ENCODE peak calls at places on chromosomes 7 and 10, in ten cellular contexts. U is GM12878, B is PC-3, G is GM23248, H is neuronal stem cell, L is hepatocyte, Y is SK-N-SH, C is A549, O is Karpas-422, N is neural progenitor cell. V is an unnamed sample.

GRCh38 chr10:128727114-128727513 is 600.9 kb upstream of the MKI67 start:
- DNase-seq in U (no peak), B (no peak), G (no peak), H (no peak), L (no peak), Y (no peak), C (no peak), O (no peak), N (no peak), V (no peak)

GRCh38 chr7:127776776-127777390 is 124.9 kb downstream of the SND1 start:
- DNase-seq in U (no peak), B (no peak), G (peak), H (no peak), L (no peak), Y (no peak), C (no peak), O (no peak), N (no peak), V (peak)

GRCh38 chr7:27346531-27347260 is 104.1 kb downstream of the EVX1 start:
- DNase-seq in U (no peak), B (peak), G (peak), H (no peak), L (peak), Y (peak), C (peak), O (no peak), N (no peak), V (peak)

GRCh38 chr7:138036135-138036534 is 34.2 kb upstream of the CREB3L2 start:
- DNase-seq in U (no peak), B (no peak), G (no peak), H (no peak), L (no peak), Y (no peak), C (no peak), O (no peak), N (no peak), V (no peak)

GRCh38 chr7:28784166-28784870 is 173.8 kb downstream of the TRIL start:
- DNase-seq in U (no peak), B (no peak), G (peak), H (no peak), L (peak), Y (peak), C (no peak), O (no peak), N (peak), V (peak)

GRCh38 chr10:95254629-95255028 is 36.2 kb downstream of the PDLIM1 start:
- DNase-seq in U (no peak), B (no peak), G (no peak), H (no peak), L (no peak), Y (no peak), C (no peak), O (no peak), N (no peak), V (no peak)

GRCh38 chr10:47146571-47146970 is 153.4 kb upstream of the GDF10 start:
- DNase-seq in U (no peak), B (no peak), G (no peak), H (no peak), L (no peak), Y (no peak), C (no peak), O (no peak), N (no peak), V (no peak)

GRCh38 chr10:3514691-3515090 is 270.3 kb downstream of the KLF6 start:
- DNase-seq in U (no peak), B (no peak), G (no peak), H (no peak), L (no peak), Y (no peak), C (no peak), O (no peak), N (no peak), V (no peak)

GRCh38 chr10:70576803-70577517 is 25.6 kb downstream of the PRF1 start:
- DNase-seq in U (no peak), B (peak), G (peak), H (no peak), L (no peak), Y (no peak), C (no peak), O (no peak), N (no peak), V (peak)

GRCh38 chr7:32257632-32258031 is 187.4 kb upstream of the PDE1C start:
- DNase-seq in U (no peak), B (no peak), G (no peak), H (no peak), L (no peak), Y (no peak), C (no peak), O (peak), N (peak), V (no peak)

GRCh38 chr10:65818990-65819389 is 1106.8 kb upstream of the LRRTM3 start:
- DNase-seq in U (no peak), B (no peak), G (no peak), H (no peak), L (no peak), Y (no peak), C (no peak), O (no peak), N (no peak), V (no peak)

DNA sequence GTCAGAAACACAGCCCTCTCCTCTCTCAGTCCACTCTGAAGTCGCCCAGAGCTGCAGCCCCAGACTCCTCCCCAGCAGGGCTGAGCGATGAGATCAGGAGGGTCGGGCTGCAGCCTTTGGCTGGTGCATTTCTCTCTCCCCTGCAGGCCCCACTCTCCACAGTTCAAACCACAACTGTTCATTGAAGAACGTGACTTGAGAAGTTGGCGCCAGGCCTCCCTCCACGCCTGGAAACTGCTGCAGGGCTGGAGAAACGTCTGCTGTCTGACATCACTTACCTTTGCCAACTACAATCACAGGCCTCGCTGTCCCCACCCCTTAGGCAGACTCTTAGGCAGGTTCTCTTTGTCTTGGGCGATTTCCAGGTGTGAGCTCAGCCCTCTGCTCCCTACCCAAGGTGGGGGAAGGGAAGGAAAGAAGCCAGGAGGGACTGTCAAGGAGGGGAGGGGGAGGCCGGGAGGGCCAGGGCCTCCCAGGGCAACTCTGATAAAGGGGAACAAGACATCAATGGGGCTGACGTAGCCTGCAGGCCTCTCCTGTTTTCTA is 32.8 kb downstream of the CALML5 start:
- DNase-seq in U (no peak), B (peak), G (peak), H (no peak), L (peak), Y (no peak), C (no peak), O (no peak), N (peak), V (peak)
- H3K4me2 ChIP-seq in U (no peak), B (peak), G (no peak), H (no peak), L (peak), Y (no peak), C (peak), O (no peak), N (no peak), V (peak)

GRCh38 chr7:106621393-106622132 is 39.4 kb downstream of the CCDC71L start:
- DNase-seq in U (no peak), B (peak), G (no peak), H (no peak), L (no peak), Y (no peak), C (no peak), O (no peak), N (no peak), V (no peak)
- H3K4me3 ChIP-seq in U (no peak), B (no peak), G (no peak), H (no peak), L (no peak), Y (no peak), C (no peak), O (no peak), N (no peak), V (no peak)

DNA sequence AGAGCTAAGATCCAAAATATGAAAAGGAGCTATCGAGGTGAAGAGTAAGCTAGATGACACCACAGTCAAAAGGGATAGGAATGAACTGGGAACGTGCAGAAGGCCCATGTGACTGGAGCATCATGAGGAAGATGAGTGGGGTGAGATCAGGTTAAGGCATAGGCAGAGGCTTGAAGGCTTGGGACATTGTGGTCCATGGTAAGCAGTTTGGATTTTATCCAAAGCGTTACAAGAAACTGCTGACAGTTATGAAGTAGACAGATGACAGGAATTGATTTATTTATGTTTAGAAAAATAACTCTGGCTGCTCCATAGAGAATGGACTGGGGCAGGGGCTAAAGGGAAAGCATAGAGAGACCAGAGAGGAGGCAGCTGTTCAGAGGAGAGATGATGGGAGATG is 18.1 kb upstream of the PANK1 start:
- DNase-seq in U (no peak), B (no peak), G (no peak), H (no peak), L (no peak), Y (no peak), C (no peak), O (no peak), N (no peak), V (no peak)
- H3K4me2 ChIP-seq in U (no peak), B (no peak), G (no peak), H (no peak), L (no peak), Y (no peak), C (no peak), O (no peak), N (no peak), V (no peak)

DNA sequence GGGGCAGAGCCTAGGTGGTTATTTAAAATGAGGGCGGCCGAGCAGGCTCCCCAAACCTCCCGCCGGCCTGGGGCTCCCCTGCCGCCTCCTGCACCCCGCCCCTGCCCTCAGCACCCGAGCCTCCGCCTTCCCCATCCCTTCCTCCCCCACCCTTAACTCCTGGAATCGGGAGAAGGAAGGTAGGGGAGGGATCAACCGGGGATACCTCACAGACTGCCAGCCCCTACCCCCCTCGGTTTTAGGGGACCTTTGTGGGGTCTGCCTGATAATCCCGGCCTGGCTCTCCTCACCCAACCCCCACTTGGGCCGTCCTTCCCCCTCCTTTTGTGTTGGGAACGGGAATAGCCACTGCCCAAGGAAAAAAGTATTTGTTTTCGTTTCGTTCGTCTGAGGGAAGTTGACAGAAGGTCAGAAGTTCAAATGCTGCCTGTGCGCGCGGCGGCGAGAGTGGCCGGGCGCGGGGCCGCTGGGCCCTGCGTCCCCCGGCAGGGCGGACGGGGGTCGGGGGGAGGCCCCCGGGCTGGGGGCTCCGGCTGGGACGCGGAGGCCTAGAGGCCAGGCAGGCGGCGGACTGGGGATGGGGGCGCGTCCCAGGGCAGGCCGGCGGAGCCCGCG is 2.8 kb downstream of the SHH start:
- DNase-seq in U (no peak), B (no peak), G (no peak), H (no peak), L (no peak), Y (no peak), C (no peak), O (no peak), N (peak), V (no peak)
- H3K4me3 ChIP-seq in U (no peak), B (peak), G (no peak), H (peak), L (peak), Y (no peak), C (peak), O (no peak), N (peak), V (no peak)

DNA sequence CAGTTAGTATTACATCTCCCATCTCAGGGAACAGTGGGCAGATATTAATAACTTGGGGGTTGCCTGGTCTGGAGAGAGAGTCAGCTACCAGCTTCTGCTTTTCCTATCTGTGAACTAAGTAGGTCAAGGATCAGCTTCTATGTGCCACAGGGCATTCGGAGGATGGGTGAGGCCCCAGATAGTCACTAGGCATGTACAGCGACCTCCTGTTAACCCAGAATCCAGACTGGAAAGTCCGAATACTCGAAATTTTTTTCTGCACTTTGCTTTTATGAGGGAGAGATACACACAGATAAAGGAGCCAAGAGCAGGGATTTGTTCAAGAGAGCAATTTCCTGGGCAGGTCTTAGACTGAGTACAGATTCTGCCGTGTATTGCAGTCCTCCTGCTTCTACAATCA is 54.1 kb downstream of the EMX2 start:
- DNase-seq in U (no peak), B (peak), G (peak), H (no peak), L (peak), Y (no peak), C (no peak), O (no peak), N (no peak), V (no peak)
- H3K4me2 ChIP-seq in U (no peak), B (peak), G (peak), H (no peak), L (peak), Y (no peak), C (no peak), O (no peak), N (no peak), V (no peak)

GRCh38 chr7:66114743-66115727 is at the start of gene CRCP:
- DNase-seq in U (peak), B (peak), G (peak), H (peak), L (peak), Y (peak), C (peak), O (peak), N (peak), V (peak)
- H3K4me3 ChIP-seq in U (peak), B (peak), G (peak), H (peak), L (peak), Y (peak), C (peak), O (peak), N (peak), V (peak)

DNA sequence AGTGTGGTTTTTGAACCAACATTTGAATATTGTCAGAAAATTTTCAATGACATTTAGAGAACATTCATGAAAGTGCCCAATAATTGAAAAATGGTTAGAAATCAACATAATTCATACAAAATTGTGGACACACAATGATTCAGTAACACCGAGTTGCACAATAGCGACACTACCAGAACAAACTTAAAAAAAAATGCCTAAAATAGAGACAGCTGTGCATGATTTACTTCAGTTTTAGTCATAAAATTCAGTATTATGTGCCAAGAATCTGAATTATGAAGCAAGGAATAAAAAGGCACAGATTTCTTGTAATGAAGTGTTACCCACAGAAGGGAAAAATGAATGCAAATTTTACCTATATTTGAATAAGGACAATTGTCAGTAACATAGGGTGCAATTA is 396.0 kb downstream of the SEMA3D start:
- DNase-seq in U (no peak), B (no peak), G (peak), H (no peak), L (no peak), Y (no peak), C (no peak), O (no peak), N (no peak), V (peak)
- H3K4me2 ChIP-seq in U (no peak), B (no peak), G (peak), H (no peak), L (no peak), Y (no peak), C (no peak), O (no peak), N (no peak), V (no peak)

DNA sequence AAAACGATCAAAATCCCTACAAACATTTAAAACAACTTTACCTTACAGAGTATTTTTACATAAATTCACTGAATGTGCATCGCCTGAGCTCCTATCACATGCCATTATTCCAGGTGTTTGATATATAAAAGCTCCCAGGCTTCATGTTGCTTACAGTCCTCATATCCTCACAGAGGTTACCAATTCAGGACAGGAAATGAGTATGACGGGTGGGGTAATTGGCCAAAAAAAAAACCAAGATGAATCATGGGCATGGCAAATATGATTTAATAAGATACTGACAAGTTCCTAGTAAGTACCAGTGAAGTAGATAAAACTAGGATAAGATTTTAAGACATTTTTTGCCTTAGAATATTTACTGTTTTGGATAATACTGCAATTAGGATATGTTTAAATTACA is 135.8 kb downstream of the KMT2E start:
- DNase-seq in U (no peak), B (peak), G (peak), H (no peak), L (no peak), Y (no peak), C (peak), O (no peak), N (no peak), V (peak)
- H3K4me3 ChIP-seq in U (no peak), B (no peak), G (no peak), H (no peak), L (no peak), Y (no peak), C (no peak), O (no peak), N (no peak), V (no peak)

GRCh38 chr7:87345962-87346371 is 503 bp downstream of the CROT start:
- DNase-seq in U (no peak), B (peak), G (peak), H (no peak), L (peak), Y (no peak), C (no peak), O (no peak), N (peak), V (peak)
- H3K4me2 ChIP-seq in U (peak), B (peak), G (peak), H (peak), L (peak), Y (peak), C (peak), O (peak), N (peak), V (peak)

GRCh38 chr10:116143673-116144072 is 129.3 kb downstream of the GFRA1 start:
- DNase-seq in U (no peak), B (no peak), G (no peak), H (no peak), L (no peak), Y (no peak), C (no peak), O (no peak), N (no peak), V (no peak)

GRCh38 chr10:116146374-116146773 is 126.6 kb downstream of the GFRA1 start:
- DNase-seq in U (no peak), B (no peak), G (peak), H (no peak), L (no peak), Y (no peak), C (no peak), O (no peak), N (no peak), V (peak)

GRCh38 chr10:116151076-116151475 is 121.9 kb downstream of the GFRA1 start:
- DNase-seq in U (no peak), B (no peak), G (peak), H (no peak), L (no peak), Y (no peak), C (no peak), O (no peak), N (no peak), V (no peak)

DNA sequence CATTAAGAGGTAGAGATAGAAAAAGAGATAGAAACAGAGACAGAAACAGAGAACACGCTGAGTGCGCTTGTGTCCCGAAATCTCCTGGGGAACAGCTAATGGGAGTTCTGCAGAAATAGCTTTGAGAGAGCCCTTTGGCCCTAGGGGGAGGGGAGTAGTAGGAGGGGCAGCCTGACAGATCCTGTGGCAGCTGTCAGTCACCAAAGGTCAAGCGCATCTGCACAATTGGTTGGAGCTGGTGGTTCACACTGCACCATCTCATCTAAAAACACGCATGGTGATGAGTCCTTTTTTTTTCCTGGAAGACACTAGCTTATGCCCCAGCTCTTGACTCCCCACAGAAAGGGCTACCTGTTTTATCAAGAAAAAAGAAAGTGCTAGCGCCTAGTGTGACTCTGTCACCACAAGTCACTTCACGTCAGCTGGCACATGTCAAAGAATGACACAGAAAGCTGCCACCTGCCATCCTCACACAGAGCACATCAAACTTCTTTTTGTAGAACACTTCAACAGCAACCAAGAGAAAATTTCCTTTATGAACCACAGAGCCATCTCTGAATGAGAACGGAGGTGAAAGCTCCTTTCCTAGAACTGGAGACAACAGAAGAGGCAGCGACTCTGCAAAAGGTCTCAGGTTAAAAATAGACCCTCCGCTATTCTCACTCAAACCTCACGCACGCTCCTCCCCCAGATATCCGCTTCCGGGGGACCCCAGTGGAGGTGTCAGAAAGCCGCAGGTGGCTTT is 125.7 kb downstream of the GFRA1 start:
- DNase-seq in U (no peak), B (no peak), G (no peak), H (no peak), L (no peak), Y (no peak), C (no peak), O (no peak), N (no peak), V (no peak)
- H3K4me3 ChIP-seq in U (no peak), B (no peak), G (no peak), H (no peak), L (no peak), Y (no peak), C (no peak), O (no peak), N (no peak), V (no peak)